ENCODE peak calls at places on chromosome 17, in five cellular contexts. One of them, this sample, is unnamed.

GRCh38 chr17:41322264-41322902 is 6.9 kb upstream of the KRTAP17-1 start:
- DNase-seq in lower lobe of right lung: no peak
- DNase-seq in A549: peak
- DNase-seq in dorsolateral prefrontal cortex: no peak
- DNase-seq in RWPE1: peak
- DNase-seq in this sample: no peak

GRCh38 chr17:63694229-63694973 is 5.5 kb downstream of the LIMD2 start:
- DNase-seq in lower lobe of right lung: no peak
- DNase-seq in A549: no peak
- DNase-seq in dorsolateral prefrontal cortex: no peak
- DNase-seq in RWPE1: no peak
- DNase-seq in this sample: no peak

GRCh38 chr17:18381158-18381952 is 3.8 kb downstream of the EVPLL start:
- DNase-seq in A549: no peak
- DNase-seq in lower lobe of right lung: no peak
- DNase-seq in RWPE1: no peak
- DNase-seq in dorsolateral prefrontal cortex: no peak
- DNase-seq in this sample: no peak

GRCh38 chr17:63911657-63912100 is 621 bp upstream of the CSHL1 start:
- DNase-seq in A549: peak
- DNase-seq in lower lobe of right lung: no peak
- DNase-seq in dorsolateral prefrontal cortex: no peak
- DNase-seq in RWPE1: peak
- DNase-seq in this sample: no peak

GRCh38 chr17:28252436-28252835 is 66.6 kb upstream of the TMEM97 start:
- DNase-seq in dorsolateral prefrontal cortex: no peak
- DNase-seq in RWPE1: peak
- DNase-seq in A549: no peak
- DNase-seq in lower lobe of right lung: no peak
- DNase-seq in this sample: no peak

GRCh38 chr17:40095356-40095943 is 4.9 kb downstream of the NR1D1 start:
- DNase-seq in A549: no peak
- DNase-seq in RWPE1: no peak
- DNase-seq in dorsolateral prefrontal cortex: no peak
- DNase-seq in lower lobe of right lung: no peak
- DNase-seq in this sample: no peak

GRCh38 chr17:64147110-64148016 is 17.4 kb upstream of the ERN1 start:
- DNase-seq in RWPE1: peak
- DNase-seq in dorsolateral prefrontal cortex: no peak
- DNase-seq in A549: peak
- DNase-seq in lower lobe of right lung: no peak
- DNase-seq in this sample: no peak

GRCh38 chr17:76132574-76133338 is 8.3 kb downstream of the FOXJ1 start:
- DNase-seq in dorsolateral prefrontal cortex: no peak
- DNase-seq in RWPE1: peak
- DNase-seq in A549: no peak
- DNase-seq in lower lobe of right lung: peak
- DNase-seq in this sample: no peak

GRCh38 chr17:14299261-14300093 is 1.4 kb upstream of the HS3ST3B1 start:
- DNase-seq in lower lobe of right lung: peak
- DNase-seq in A549: peak
- DNase-seq in dorsolateral prefrontal cortex: no peak
- DNase-seq in RWPE1: no peak
- DNase-seq in this sample: no peak

GRCh38 chr17:57572062-57572461 is 173.0 kb downstream of the CCDC182 start:
- DNase-seq in RWPE1: no peak
- DNase-seq in A549: no peak
- DNase-seq in dorsolateral prefrontal cortex: no peak
- DNase-seq in lower lobe of right lung: no peak
- DNase-seq in this sample: no peak

GRCh38 chr17:78528541-78528940 is 48.7 kb downstream of the DNAH17 start:
- DNase-seq in lower lobe of right lung: no peak
- DNase-seq in RWPE1: no peak
- DNase-seq in A549: no peak
- DNase-seq in dorsolateral prefrontal cortex: no peak
- DNase-seq in this sample: no peak

GRCh38 chr17:81510798-81511549 is 1.6 kb downstream of the ACTG1 start:
- DNase-seq in RWPE1: no peak
- DNase-seq in lower lobe of right lung: peak
- DNase-seq in A549: no peak
- DNase-seq in dorsolateral prefrontal cortex: no peak
- DNase-seq in this sample: no peak

GRCh38 chr17:38871247-38871991 is 1.6 kb downstream of the LASP1 start:
- DNase-seq in dorsolateral prefrontal cortex: no peak
- DNase-seq in lower lobe of right lung: peak
- DNase-seq in A549: peak
- DNase-seq in RWPE1: peak
- DNase-seq in this sample: no peak

GRCh38 chr17:10059684-10060211 is 138.7 kb downstream of the GAS7 start:
- DNase-seq in dorsolateral prefrontal cortex: no peak
- DNase-seq in A549: no peak
- DNase-seq in RWPE1: no peak
- DNase-seq in lower lobe of right lung: no peak
- DNase-seq in this sample: no peak

GRCh38 chr17:40310882-40311391 is 2.0 kb downstream of the RARA start:
- DNase-seq in lower lobe of right lung: no peak
- DNase-seq in RWPE1: no peak
- DNase-seq in A549: no peak
- DNase-seq in dorsolateral prefrontal cortex: no peak
- DNase-seq in this sample: no peak

GRCh38 chr17:65230040-65230439 is 92.9 kb downstream of the RGS9 start:
- DNase-seq in RWPE1: no peak
- DNase-seq in lower lobe of right lung: no peak
- DNase-seq in dorsolateral prefrontal cortex: no peak
- DNase-seq in A549: no peak
- DNase-seq in this sample: no peak

GRCh38 chr17:78391843-78392242 is 13.4 kb downstream of the PGS1 start:
- DNase-seq in A549: no peak
- DNase-seq in lower lobe of right lung: no peak
- DNase-seq in dorsolateral prefrontal cortex: no peak
- DNase-seq in RWPE1: peak
- DNase-seq in this sample: no peak

GRCh38 chr17:74770498-74771318 is 5.4 kb downstream of the NAT9 start:
- DNase-seq in RWPE1: peak
- DNase-seq in lower lobe of right lung: peak
- DNase-seq in dorsolateral prefrontal cortex: no peak
- DNase-seq in A549: peak
- DNase-seq in this sample: peak

GRCh38 chr17:55433029-55433628 is 11.5 kb upstream of the MMD start:
- DNase-seq in RWPE1: peak
- DNase-seq in A549: peak
- DNase-seq in dorsolateral prefrontal cortex: no peak
- DNase-seq in lower lobe of right lung: no peak
- DNase-seq in this sample: no peak

GRCh38 chr17:72438783-72439182 is 318.0 kb downstream of the SOX9 start:
- DNase-seq in A549: no peak
- DNase-seq in dorsolateral prefrontal cortex: no peak
- DNase-seq in lower lobe of right lung: no peak
- DNase-seq in RWPE1: no peak
- DNase-seq in this sample: no peak

GRCh38 chr17:8673621-8674020 is 43.1 kb upstream of the MYH10 start:
- DNase-seq in lower lobe of right lung: no peak
- DNase-seq in RWPE1: no peak
- DNase-seq in A549: no peak
- DNase-seq in dorsolateral prefrontal cortex: no peak
- DNase-seq in this sample: no peak

GRCh38 chr17:32915108-32915700 is 12.7 kb upstream of the TMEM98 start:
- DNase-seq in lower lobe of right lung: no peak
- DNase-seq in A549: no peak
- DNase-seq in RWPE1: no peak
- DNase-seq in dorsolateral prefrontal cortex: no peak
- DNase-seq in this sample: no peak

GRCh38 chr17:21020622-21021021 is 22.2 kb downstream of the USP22 start:
- DNase-seq in dorsolateral prefrontal cortex: no peak
- DNase-seq in RWPE1: no peak
- DNase-seq in A549: no peak
- DNase-seq in lower lobe of right lung: no peak
- DNase-seq in this sample: no peak

GRCh38 chr17:81722184-81723120 is 10.4 kb downstream of the SLC25A10 start:
- DNase-seq in A549: no peak
- DNase-seq in lower lobe of right lung: peak
- DNase-seq in RWPE1: no peak
- DNase-seq in dorsolateral prefrontal cortex: no peak
- DNase-seq in this sample: peak

GRCh38 chr17:79993390-79994221 is 42.1 kb downstream of the TBC1D16 start:
- DNase-seq in RWPE1: peak
- DNase-seq in dorsolateral prefrontal cortex: peak
- DNase-seq in A549: peak
- DNase-seq in lower lobe of right lung: peak
- DNase-seq in this sample: no peak

GRCh38 chr17:79997004-79997673 is 38.5 kb downstream of the TBC1D16 start:
- DNase-seq in dorsolateral prefrontal cortex: no peak
- DNase-seq in RWPE1: no peak
- DNase-seq in lower lobe of right lung: peak
- DNase-seq in A549: no peak
- DNase-seq in this sample: no peak

GRCh38 chr17:79994602-79995001 is 41.1 kb downstream of the TBC1D16 start:
- DNase-seq in dorsolateral prefrontal cortex: no peak
- DNase-seq in A549: no peak
- DNase-seq in lower lobe of right lung: no peak
- DNase-seq in RWPE1: no peak
- DNase-seq in this sample: no peak

GRCh38 chr17:79995691-79996090 is 40.0 kb downstream of the TBC1D16 start:
- DNase-seq in lower lobe of right lung: no peak
- DNase-seq in RWPE1: no peak
- DNase-seq in A549: no peak
- DNase-seq in dorsolateral prefrontal cortex: no peak
- DNase-seq in this sample: no peak

DNA sequence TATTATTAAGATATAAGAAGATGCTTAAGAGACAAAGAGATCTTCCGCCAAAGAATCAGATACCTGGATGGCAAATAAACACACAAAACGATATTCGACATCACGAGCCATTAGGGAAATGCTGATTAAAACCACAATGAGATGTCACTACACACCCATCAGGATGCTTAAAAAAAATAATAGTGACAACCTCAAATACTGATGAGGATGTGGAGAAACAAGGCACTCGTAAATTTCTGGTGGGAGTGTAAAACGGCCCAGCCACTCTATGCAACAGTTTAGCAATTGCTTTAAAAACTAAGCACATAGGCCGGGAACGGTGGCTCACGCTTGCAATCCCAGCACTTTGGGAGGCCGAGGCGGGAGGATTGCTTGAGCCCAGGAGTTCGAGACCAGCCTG is 39.4 kb downstream of the TBC1D16 start:
- DNase-seq in dorsolateral prefrontal cortex: no peak
- DNase-seq in lower lobe of right lung: no peak
- DNase-seq in RWPE1: no peak
- DNase-seq in A549: no peak
- DNase-seq in this sample: no peak
- H3K27ac ChIP-seq in dorsolateral prefrontal cortex: no peak
- H3K27ac ChIP-seq in lower lobe of right lung: peak
- H3K27ac ChIP-seq in RWPE1: no peak
- H3K27ac ChIP-seq in A549: peak
- H3K27ac ChIP-seq in this sample: no peak

GRCh38 chr17:77344038-77344437 is 203.3 kb downstream of the SEC14L1 start:
- DNase-seq in A549: no peak
- DNase-seq in RWPE1: no peak
- DNase-seq in lower lobe of right lung: no peak
- DNase-seq in dorsolateral prefrontal cortex: no peak
- DNase-seq in this sample: no peak
- H3K27ac ChIP-seq in A549: no peak
- H3K27ac ChIP-seq in RWPE1: no peak
- H3K27ac ChIP-seq in lower lobe of right lung: no peak
- H3K27ac ChIP-seq in dorsolateral prefrontal cortex: no peak
- H3K27ac ChIP-seq in this sample: no peak

DNA sequence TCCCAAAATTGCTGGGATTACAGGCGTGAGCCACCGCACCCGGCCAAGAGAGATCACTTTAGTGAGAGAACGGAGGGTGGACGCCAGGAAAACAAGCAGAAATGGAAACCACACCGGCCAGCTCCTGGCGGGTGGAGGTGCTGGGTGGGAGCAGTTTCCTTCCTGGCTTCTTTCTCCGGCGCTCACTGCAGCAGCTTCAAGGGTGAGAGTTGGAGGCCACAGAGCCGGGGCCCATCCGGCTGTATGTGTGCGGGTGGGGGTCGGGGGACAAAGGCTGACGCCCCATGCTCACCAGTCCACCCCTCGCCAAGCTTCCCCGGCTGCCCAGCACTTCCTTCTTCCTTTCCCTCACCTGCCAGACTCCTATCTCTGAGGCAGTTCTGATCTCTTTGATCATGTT is 13.5 kb upstream of the BHLHA9 start:
- DNase-seq in RWPE1: no peak
- DNase-seq in dorsolateral prefrontal cortex: no peak
- DNase-seq in lower lobe of right lung: no peak
- DNase-seq in A549: no peak
- DNase-seq in this sample: no peak
- H3K27ac ChIP-seq in RWPE1: no peak
- H3K27ac ChIP-seq in dorsolateral prefrontal cortex: no peak
- H3K27ac ChIP-seq in lower lobe of right lung: no peak
- H3K27ac ChIP-seq in A549: no peak
- H3K27ac ChIP-seq in this sample: no peak

DNA sequence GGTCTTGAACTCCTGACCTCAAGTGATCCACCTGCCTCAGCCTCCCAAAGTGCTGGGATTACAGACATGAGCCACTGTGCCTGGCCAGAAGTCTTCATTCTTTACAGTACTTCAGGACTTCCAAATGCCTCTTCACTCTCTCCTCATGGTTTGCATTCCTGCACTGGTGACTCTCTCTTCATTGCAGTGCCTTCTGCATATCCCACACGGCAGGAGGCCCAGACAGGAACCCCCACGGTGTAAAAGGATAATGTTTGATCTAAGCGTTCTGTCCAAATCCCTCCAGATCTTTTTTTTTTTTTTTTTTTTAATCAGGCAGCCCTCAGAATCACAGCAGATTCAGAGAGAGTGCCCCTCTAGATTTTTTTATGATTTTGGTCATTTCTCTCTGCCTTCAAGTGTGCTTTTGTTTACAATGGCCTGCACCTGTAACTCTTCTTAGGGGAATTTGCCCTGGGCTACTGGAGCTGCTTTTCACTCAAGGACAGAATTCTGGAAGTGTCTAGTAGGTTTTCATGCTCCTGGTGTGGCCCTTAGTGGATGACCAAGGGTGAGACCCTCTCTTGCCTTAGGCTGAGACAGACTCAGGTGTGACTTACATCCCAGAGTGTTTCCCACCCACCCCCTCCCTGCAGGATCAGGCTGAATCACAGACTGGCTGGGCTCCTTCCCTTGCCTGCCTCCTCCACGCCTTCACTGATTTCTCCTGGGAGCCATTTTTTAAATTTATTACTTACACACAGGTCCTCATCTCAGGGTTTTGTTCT is 19.8 kb upstream of the NF1 start:
- DNase-seq in RWPE1: no peak
- DNase-seq in lower lobe of right lung: no peak
- DNase-seq in dorsolateral prefrontal cortex: no peak
- DNase-seq in A549: peak
- DNase-seq in this sample: no peak
- H3K27ac ChIP-seq in RWPE1: peak
- H3K27ac ChIP-seq in lower lobe of right lung: no peak
- H3K27ac ChIP-seq in dorsolateral prefrontal cortex: no peak
- H3K27ac ChIP-seq in A549: peak
- H3K27ac ChIP-seq in this sample: no peak

DNA sequence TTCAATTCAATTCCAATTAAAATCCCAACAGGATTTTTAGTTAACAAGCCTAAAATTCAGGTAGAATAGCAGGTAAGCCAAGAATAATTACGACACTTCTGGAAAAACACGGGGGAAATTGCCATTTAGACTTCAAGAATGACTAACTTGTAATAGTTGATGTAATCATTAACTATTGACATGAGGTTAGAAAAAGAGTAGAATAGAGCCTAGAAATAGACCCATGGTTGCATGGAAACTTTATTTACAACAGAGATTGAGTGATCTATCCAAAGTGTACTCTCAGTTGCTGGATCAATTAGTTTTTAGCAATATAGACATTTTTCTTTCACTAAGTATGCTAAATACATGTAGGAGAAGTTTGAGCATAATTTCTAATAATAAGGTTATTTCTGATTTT is 3.6 kb upstream of the SLC13A5 start:
- DNase-seq in RWPE1: no peak
- DNase-seq in dorsolateral prefrontal cortex: no peak
- DNase-seq in lower lobe of right lung: no peak
- DNase-seq in A549: no peak
- DNase-seq in this sample: no peak
- H3K27ac ChIP-seq in RWPE1: no peak
- H3K27ac ChIP-seq in dorsolateral prefrontal cortex: no peak
- H3K27ac ChIP-seq in lower lobe of right lung: no peak
- H3K27ac ChIP-seq in A549: no peak
- H3K27ac ChIP-seq in this sample: no peak

This sample was measured in caudate nucleus.